ENCODE peak calls at places on chromosomes 1 and 21, in five cellular contexts. Q is left lung, A is heart left ventricle, G is cardiac muscle cell, U is psoas muscle. H is an unnamed sample. For H3K4me1, the result is how much of the 10 kb centered on the place peaks cover.

GRCh38 chr1:4786061-4786460 is 131.7 kb downstream of the AJAP1 start:
- DNase-seq in G (no peak), Q (no peak), U (no peak), A (no peak), H (no peak)

GRCh38 chr1:40312238-40313205 is 4.6 kb downstream of the COL9A2 start:
- DNase-seq in A (peak), Q (peak), G (no peak), U (no peak), H (no peak)

GRCh38 chr1:84122780-84123382 is 21.2 kb upstream of the PRKACB start:
- DNase-seq in G (peak), A (peak), U (peak), Q (no peak), H (no peak)

GRCh38 chr1:156154317-156154749 is 948 bp downstream of the SEMA4A start:
- DNase-seq in Q (peak), A (peak), G (no peak), U (no peak), H (no peak)

GRCh38 chr1:41619511-41620364 is 135.3 kb upstream of the EDN2 start:
- DNase-seq in G (no peak), A (no peak), U (no peak), Q (no peak), H (no peak)

GRCh38 chr1:233304489-233305102 is 9.1 kb upstream of the PCNX2 start:
- DNase-seq in Q (no peak), G (peak), U (no peak), A (no peak), H (no peak)

GRCh38 chr21:28089599-28090421 is 902.9 kb downstream of the LTN1 start:
- DNase-seq in Q (peak), G (no peak), U (no peak), A (peak), H (no peak)

GRCh38 chr1:215992620-215993019 is 425.5 kb downstream of the KCTD3 start:
- DNase-seq in Q (no peak), U (no peak), A (no peak), G (peak), H (no peak)

GRCh38 chr1:218887141-218887925 is 286.3 kb upstream of the LYPLAL1 start:
- DNase-seq in U (no peak), G (no peak), Q (no peak), A (no peak), H (no peak)

GRCh38 chr1:111202366-111202706 is 1.9 kb upstream of the DENND2D start:
- DNase-seq in A (no peak), Q (no peak), U (no peak), G (no peak), H (no peak)

GRCh38 chr1:159798893-159799292 is 3.3 kb upstream of the FCRL6 start:
- DNase-seq in Q (no peak), U (peak), G (peak), A (peak), H (no peak)

GRCh38 chr1:213466578-213466977 is 415.5 kb downstream of the RPS6KC1 start:
- DNase-seq in A (no peak), Q (no peak), G (no peak), U (no peak), H (no peak)

GRCh38 chr1:186194107-186194756 is 180.8 kb downstream of the TPR start:
- DNase-seq in Q (no peak), G (no peak), U (no peak), A (no peak), H (no peak)

GRCh38 chr1:221164029-221164428 is 284.8 kb downstream of the HLX start:
- DNase-seq in G (peak), A (no peak), Q (no peak), U (no peak), H (no peak)

GRCh38 chr1:234977891-234978396 is 150.7 kb downstream of the TOMM20 start:
- DNase-seq in G (no peak), A (no peak), Q (peak), U (no peak), H (no peak)

GRCh38 chr1:103461171-103462105 is 64.1 kb upstream of the RNPC3 start:
- DNase-seq in G (peak), U (no peak), Q (no peak), A (no peak), H (no peak)

DNA sequence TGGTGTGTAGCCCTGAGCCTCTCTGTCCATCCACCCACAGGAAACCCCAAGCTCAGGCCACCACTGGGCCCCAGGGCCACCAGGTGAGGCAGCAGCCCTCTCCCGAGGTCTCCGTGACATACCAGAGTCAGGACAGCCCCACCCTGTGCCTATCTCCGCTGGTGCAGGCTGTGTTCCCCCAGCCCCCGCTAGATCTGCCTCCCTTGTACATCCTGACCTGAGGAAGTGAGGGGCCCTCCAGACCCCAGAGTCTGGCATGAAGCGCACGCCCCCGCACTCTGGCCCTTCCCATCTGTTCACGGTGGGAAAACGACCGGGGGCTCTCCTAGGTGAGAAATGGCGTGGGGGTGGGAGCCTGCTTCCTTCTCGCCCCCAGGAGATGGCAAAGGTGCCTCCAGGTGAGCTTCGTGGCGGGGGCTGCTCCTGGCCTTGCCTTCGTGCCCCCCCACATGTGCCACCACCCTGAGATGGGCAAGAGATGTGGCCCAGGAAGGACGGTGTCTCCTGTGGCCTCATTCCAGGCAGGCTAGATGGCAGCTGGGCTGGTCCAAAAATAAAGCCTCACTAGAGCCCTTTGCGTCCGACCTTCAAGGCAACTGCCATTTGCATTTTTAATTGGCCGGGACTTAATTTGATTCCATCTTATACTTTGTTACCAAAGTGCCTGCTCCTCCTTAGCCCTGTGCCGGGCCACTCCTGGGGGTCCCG is 3.1 kb downstream of the GABRD start:
- DNase-seq in G (no peak), U (no peak), A (no peak), Q (peak), H (no peak)
- H3K4me1 ChIP-seq in G (under half), U (under half), A (under half), Q (under half), H (under half)

DNA sequence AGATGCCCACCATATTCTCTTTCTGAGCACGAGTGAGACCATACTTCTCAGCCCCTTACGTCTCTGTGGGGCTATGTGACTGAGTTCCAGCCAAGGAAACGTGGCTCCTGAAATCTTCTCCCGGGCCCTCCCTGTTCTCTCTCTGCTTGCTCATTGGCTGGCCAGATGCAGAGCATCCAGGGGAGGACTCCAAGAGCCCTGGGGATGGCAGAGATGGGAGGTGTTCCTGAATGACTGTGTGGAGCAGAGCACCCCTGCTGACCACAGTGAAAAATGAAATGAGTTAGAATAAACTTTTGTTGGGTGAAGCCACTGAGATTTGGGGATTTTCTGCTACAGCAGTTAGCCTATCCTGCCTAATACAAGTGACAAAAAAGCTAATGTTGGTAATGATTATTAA is 23.8 kb downstream of the KIAA0040 start:
- DNase-seq in A (no peak), G (no peak), Q (no peak), U (no peak), H (no peak)
- TF ChIP-seq CTCF in A (no peak), G (no peak), Q (no peak), U (no peak), H (no peak)

GRCh38 chr1:65480684-65481405 is 60.4 kb downstream of the LEPR start:
- DNase-seq in G (no peak), U (no peak), Q (no peak), A (no peak), H (no peak)
- H3K4me1 ChIP-seq in G (under half), U (under half), Q (under half), A (under half), H (under half)

GRCh38 chr1:243705585-243705984 is 144.5 kb downstream of the AKT3 start:
- DNase-seq in G (no peak), A (no peak), Q (no peak), U (no peak), H (no peak)

GRCh38 chr1:243710467-243710866 is 139.6 kb downstream of the AKT3 start:
- DNase-seq in G (no peak), A (no peak), Q (no peak), U (no peak), H (no peak)

GRCh38 chr1:243706563-243706962 is 143.5 kb downstream of the AKT3 start:
- DNase-seq in A (no peak), G (no peak), U (no peak), Q (no peak), H (no peak)

GRCh38 chr1:243712242-243712641 is 137.8 kb downstream of the AKT3 start:
- DNase-seq in Q (no peak), U (no peak), G (no peak), A (no peak), H (no peak)

GRCh38 chr1:243708210-243708609 is 141.8 kb downstream of the AKT3 start:
- DNase-seq in U (no peak), G (peak), A (no peak), Q (no peak), H (no peak)
- TF ChIP-seq CTCF in U (peak), G (peak), A (peak), Q (no peak), H (no peak)

DNA sequence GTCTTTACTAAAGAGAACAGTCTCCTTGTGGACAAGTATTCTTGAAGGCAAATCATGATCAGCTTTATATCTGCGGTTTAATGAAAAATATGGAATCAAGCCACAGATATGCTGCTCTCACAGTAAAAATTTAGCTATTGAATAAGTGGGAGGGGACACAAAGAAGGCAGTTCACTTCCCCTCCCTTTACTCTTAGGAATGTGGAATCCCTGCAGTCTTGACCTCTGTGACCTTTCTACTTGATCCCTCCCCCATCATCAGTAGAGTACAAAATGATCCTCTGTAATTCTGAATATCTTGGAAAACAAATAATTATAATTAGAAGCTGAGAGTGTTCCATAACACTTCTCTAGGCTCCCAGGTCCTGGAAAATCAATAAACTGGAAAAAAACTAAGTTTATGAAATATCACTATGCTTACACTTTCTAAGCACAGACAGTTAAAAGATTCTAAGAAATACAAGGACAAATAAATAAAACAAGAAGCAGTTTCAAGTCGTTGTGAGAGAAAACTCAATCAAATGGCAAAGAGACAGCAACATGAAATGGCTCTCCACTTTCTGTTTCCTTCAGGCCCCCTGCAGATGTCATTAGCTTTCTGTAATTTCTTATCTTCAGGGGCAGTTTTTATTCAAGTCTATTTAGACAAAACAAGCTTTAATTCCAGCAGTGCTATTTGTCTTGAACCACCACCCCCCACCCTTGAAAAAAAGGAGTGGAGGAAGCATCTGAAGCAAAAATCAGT is 136.5 kb upstream of the HOOK1 start:
- DNase-seq in Q (no peak), U (no peak), G (peak), A (no peak), H (no peak)
- H3K4me1 ChIP-seq in Q (half or more), U (half or more), G (under half), A (under half), H (under half)

GRCh38 chr1:26094677-26095383 is 16.8 kb upstream of the PDIK1L start:
- DNase-seq in G (peak), Q (no peak), A (peak), U (peak), H (peak)
- TF ChIP-seq CTCF in G (peak), Q (no peak), A (peak), U (peak), H (no peak)

DNA sequence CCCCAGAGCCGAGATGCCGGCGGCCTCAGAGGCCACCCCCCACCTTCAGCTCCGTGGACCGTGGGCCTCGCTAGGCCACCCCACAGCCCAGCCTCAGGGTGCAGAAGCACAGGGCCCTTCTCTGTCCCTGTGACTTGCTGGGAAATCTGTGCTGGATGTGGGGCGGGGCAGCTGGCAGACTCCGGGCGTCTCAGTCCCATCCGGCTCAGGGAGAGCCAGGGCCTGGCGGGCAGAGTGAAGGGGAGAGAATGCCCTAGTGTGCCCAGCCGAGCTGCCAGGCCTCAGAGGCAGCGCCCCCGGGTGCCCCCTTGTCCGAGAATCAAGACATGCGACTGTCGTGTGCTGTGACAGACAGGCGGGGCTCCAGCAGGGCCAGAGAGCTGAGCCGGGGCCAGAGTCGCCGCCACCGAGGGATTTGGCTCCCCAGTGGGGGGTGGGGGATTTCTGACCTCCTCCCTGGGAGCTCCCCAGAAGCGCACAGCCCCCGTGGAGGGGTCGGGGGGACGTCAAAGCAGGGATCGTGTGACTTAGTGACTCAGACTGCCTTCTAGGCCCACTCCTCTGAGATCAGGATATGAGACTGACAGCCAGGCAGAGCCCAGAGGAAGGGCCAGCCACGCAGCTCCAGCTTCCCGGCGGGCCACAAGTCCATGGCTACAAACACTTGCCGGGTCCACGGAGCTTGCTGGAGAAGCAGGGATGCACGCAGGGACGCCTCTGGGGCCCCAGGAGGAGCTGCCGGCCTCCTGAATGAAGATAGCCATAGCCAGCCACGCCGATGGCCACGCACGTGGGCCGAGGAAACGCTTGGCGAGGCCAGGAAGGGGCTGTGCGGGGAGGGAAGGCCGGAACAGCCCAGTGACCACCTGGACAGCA is 11.9 kb downstream of the COL6A1 start:
- DNase-seq in A (peak), G (no peak), U (peak), Q (peak), H (peak)
- H3K4me1 ChIP-seq in A (under half), G (under half), U (under half), Q (under half), H (under half)